ENCODE peak calls at places on chromosomes 3 and 15, in six cellular contexts. A, R, S, W, J and Y are unnamed samples.

GRCh38 chr15:92848852-92849598 is 51.1 kb upstream of the CHD2 start:
- DNase-seq in R (peak), S (peak), J (no peak), W (no peak), A (peak), Y (no peak)

GRCh38 chr3:186705882-186706780 is 11.0 kb upstream of the KNG1 start:
- DNase-seq in J (no peak), A (no peak), W (no peak), R (no peak), S (no peak), Y (peak)

GRCh38 chr3:113070226-113071220 is 79.7 kb downstream of the GTPBP8 start:
- DNase-seq in R (peak), A (no peak), J (no peak), S (no peak), W (no peak), Y (no peak)

GRCh38 chr3:43794776-43795175 is 104.0 kb downstream of the ABHD5 start:
- DNase-seq in S (no peak), A (no peak), W (no peak), J (peak), R (no peak), Y (no peak)

GRCh38 chr15:32849769-32850668 is 132.2 kb downstream of the GREM1 start:
- DNase-seq in R (peak), J (peak), A (no peak), W (no peak), S (no peak), Y (no peak)

GRCh38 chr3:18868911-18869689 is 279.2 kb upstream of the KCNH8 start:
- DNase-seq in J (peak), A (no peak), S (no peak), W (no peak), R (no peak), Y (no peak)

GRCh38 chr15:28017423-28017924 is 81.6 kb downstream of the OCA2 start:
- DNase-seq in A (peak), J (peak), R (no peak), W (no peak), S (peak), Y (no peak)

GRCh38 chr3:133733226-133733625 is 13.0 kb upstream of the TF start:
- DNase-seq in R (no peak), J (no peak), A (no peak), S (no peak), W (no peak), Y (no peak)

GRCh38 chr3:350978-351377 is 154.4 kb downstream of the CHL1 start:
- DNase-seq in A (no peak), J (no peak), S (no peak), W (no peak), R (no peak), Y (no peak)

GRCh38 chr3:66592061-66592875 is 91.4 kb upstream of the LRIG1 start:
- DNase-seq in W (no peak), R (peak), S (no peak), J (no peak), A (no peak), Y (no peak)

GRCh38 chr3:66593978-66594377 is 93.2 kb upstream of the LRIG1 start:
- DNase-seq in S (no peak), R (peak), A (no peak), W (no peak), J (peak), Y (no peak)

GRCh38 chr3:66597316-66597863 is 96.6 kb upstream of the LRIG1 start:
- DNase-seq in J (no peak), S (no peak), W (no peak), A (no peak), R (no peak), Y (no peak)

GRCh38 chr3:66588340-66588847 is 87.6 kb upstream of the LRIG1 start:
- DNase-seq in S (no peak), W (no peak), A (no peak), R (no peak), J (peak), Y (no peak)

GRCh38 chr3:66592927-66593625 is 92.3 kb upstream of the LRIG1 start:
- DNase-seq in A (no peak), J (no peak), R (peak), W (no peak), S (no peak), Y (no peak)
- H3K9ac ChIP-seq in A (no peak), J (no peak), R (peak), W (no peak), S (no peak), Y (no peak)

DNA sequence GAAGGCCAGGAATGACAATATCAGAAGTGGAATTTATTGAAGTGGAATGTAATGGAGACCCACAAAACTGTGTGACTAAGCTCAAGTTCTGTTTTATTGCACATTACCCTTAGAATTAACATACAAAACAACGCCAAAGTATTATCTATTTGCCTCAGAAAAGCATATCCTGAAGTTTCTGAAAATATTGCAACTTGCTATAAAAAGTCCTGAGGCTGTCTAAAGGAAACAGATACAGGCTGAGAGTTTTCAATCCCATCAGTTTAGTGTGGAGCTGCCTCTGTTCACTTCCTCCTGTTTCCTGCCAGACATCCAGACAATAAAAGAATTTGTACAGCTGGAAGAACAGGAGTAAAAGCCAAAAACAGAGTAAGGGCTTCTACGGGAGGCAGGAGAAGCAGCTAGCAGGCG is 108.8 kb downstream of the FBN1 start:
- DNase-seq in S (no peak), W (no peak), R (peak), J (no peak), A (no peak), Y (no peak)
- H2AFZ ChIP-seq in S (no peak), W (no peak), R (no peak), J (no peak), A (no peak), Y (no peak)

GRCh38 chr3:32502944-32503286 is 263 bp upstream of the CMTM6 start:
- DNase-seq in A (no peak), W (no peak), J (no peak), S (no peak), R (no peak), Y (no peak)

GRCh38 chr3:32510075-32510724 is 7.5 kb upstream of the CMTM6 start:
- DNase-seq in W (no peak), S (peak), A (peak), R (peak), J (peak), Y (peak)

GRCh38 chr3:32506466-32506865 is 3.8 kb upstream of the CMTM6 start:
- DNase-seq in J (no peak), S (no peak), R (no peak), W (no peak), A (no peak), Y (no peak)

DNA sequence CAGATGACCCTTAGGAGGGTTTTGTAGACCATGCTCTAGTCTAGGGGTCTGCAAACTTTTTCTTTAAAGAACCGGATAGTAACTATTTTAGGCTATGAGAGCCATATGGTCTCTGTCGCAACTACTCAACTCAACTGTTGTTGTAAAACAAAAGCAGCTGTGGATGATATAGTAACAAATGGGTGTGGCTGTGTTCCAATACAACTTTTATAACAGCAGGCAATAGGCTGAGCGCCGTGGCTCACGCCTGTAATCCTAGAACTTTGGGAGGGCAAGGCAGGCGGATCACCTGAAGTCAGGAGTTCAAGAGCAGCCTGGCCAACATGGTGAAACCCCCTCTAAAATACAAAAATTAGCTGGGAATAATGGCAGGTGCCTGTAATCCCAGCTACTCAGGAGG is 6.1 kb upstream of the CMTM6 start:
- DNase-seq in J (no peak), W (no peak), R (no peak), A (no peak), S (no peak), Y (no peak)
- H3K27ac ChIP-seq in J (no peak), W (no peak), R (no peak), A (no peak), S (no peak), Y (no peak)

DNA sequence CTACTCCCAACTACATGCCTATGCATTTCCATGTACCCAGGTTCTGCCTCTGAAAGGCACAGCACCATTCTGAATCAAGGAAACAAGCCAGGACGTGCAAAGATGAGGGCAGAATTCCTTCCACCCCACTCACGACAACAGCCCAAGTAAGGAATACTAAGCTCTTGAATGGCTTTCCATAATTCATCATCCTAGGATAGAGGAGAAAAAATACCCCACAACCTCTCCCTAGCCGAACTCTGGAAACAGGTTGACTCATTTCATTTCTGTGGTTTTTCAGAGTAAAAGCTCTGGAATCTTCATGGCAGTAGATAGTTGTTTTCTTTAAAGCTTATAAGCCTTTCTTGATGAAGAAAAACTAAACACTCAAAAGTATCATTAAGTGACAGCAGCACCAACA is 77.8 kb downstream of the PDZRN3 start:
- DNase-seq in S (no peak), R (peak), J (no peak), A (no peak), W (no peak), Y (no peak)
- H3K9ac ChIP-seq in S (no peak), R (peak), J (no peak), A (no peak), W (no peak), Y (no peak)

GRCh38 chr15:89406218-89406716 is 71.6 kb upstream of the POLG start:
- DNase-seq in A (no peak), J (no peak), S (no peak), R (no peak), W (no peak), Y (no peak)
- H2AFZ ChIP-seq in A (no peak), J (no peak), S (no peak), R (peak), W (no peak), Y (no peak)

GRCh38 chr3:27591811-27592210 is 107.6 kb upstream of the SLC4A7 start:
- DNase-seq in R (peak), J (no peak), A (no peak), S (no peak), W (no peak), Y (peak)

GRCh38 chr3:27589795-27590194 is 105.6 kb upstream of the SLC4A7 start:
- DNase-seq in J (no peak), A (no peak), R (peak), S (no peak), W (no peak), Y (no peak)

GRCh38 chr3:27593173-27593572 is 109.0 kb upstream of the SLC4A7 start:
- DNase-seq in R (no peak), W (no peak), S (no peak), J (no peak), A (no peak), Y (no peak)

GRCh38 chr3:27591321-27591711 is 107.1 kb upstream of the SLC4A7 start:
- DNase-seq in W (no peak), S (no peak), J (no peak), A (no peak), R (peak), Y (no peak)

GRCh38 chr3:27590437-27591320 is 106.5 kb upstream of the SLC4A7 start:
- DNase-seq in J (peak), A (no peak), R (peak), W (no peak), S (no peak), Y (no peak)
- H3K27ac ChIP-seq in J (no peak), A (no peak), R (peak), W (no peak), S (no peak), Y (no peak)